ENCODE peak calls at places on chromosome 15, in nine cellular contexts. One of them, this sample, is unnamed.

GRCh38 chr15:23038741-23039150 is 623 bp downstream of the TUBGCP5 start:
- DNase-seq in CD8-positive, alpha-beta T cell: no peak
- DNase-seq in RCC 7860: peak; percentile 57
- DNase-seq in activated CD4-positive, alpha-beta T cell treated with anti-CD3 and anti-CD28 coated beads for 24 hours: no peak
- DNase-seq in neural crest cell: no peak
- DNase-seq in left ventricle myocardium superior: no peak
- DNase-seq in fibroblast of villous mesenchyme: peak; percentile 67
- DNase-seq in Calu3: no peak
- DNase-seq in stimulated activated CD8-positive, alpha-beta memory T cell treated with anti-CD3 and anti-CD28 coated beads, Interleukin-4, amount 100 ng/mL, for 1 hour: no peak
- DNase-seq in this sample: no peak

GRCh38 chr15:58384667-58385066 is 47.1 kb upstream of the LIPC start:
- DNase-seq in CD8-positive, alpha-beta T cell: no peak
- DNase-seq in RCC 7860: no peak
- DNase-seq in activated CD4-positive, alpha-beta T cell treated with anti-CD3 and anti-CD28 coated beads for 24 hours: no peak
- DNase-seq in neural crest cell: no peak
- DNase-seq in left ventricle myocardium superior: no peak
- DNase-seq in fibroblast of villous mesenchyme: no peak
- DNase-seq in Calu3: no peak
- DNase-seq in stimulated activated CD8-positive, alpha-beta memory T cell treated with anti-CD3 and anti-CD28 coated beads, Interleukin-4, amount 100 ng/mL, for 1 hour: no peak
- DNase-seq in this sample: no peak

GRCh38 chr15:70091649-70092461 is 5.9 kb downstream of the TLE3 start:
- DNase-seq in CD8-positive, alpha-beta T cell: no peak
- DNase-seq in RCC 7860: peak; percentile 6
- DNase-seq in activated CD4-positive, alpha-beta T cell treated with anti-CD3 and anti-CD28 coated beads for 24 hours: no peak
- DNase-seq in neural crest cell: no peak
- DNase-seq in left ventricle myocardium superior: no peak
- DNase-seq in fibroblast of villous mesenchyme: peak; percentile 72
- DNase-seq in Calu3: peak; percentile 28
- DNase-seq in stimulated activated CD8-positive, alpha-beta memory T cell treated with anti-CD3 and anti-CD28 coated beads, Interleukin-4, amount 100 ng/mL, for 1 hour: no peak
- DNase-seq in this sample: no peak

GRCh38 chr15:75029378-75030022 is 6.1 kb downstream of the PPCDC start:
- DNase-seq in CD8-positive, alpha-beta T cell: peak; percentile 92
- DNase-seq in RCC 7860: peak; percentile 46
- DNase-seq in activated CD4-positive, alpha-beta T cell treated with anti-CD3 and anti-CD28 coated beads for 24 hours: peak; percentile 78
- DNase-seq in neural crest cell: peak; percentile 95
- DNase-seq in left ventricle myocardium superior: peak; percentile 96
- DNase-seq in fibroblast of villous mesenchyme: peak; percentile 90
- DNase-seq in Calu3: peak; percentile 95
- DNase-seq in stimulated activated CD8-positive, alpha-beta memory T cell treated with anti-CD3 and anti-CD28 coated beads, Interleukin-4, amount 100 ng/mL, for 1 hour: peak; percentile 82
- DNase-seq in this sample: peak; percentile 69

GRCh38 chr15:55969582-55969981 is 23.8 kb downstream of the NEDD4 start:
- DNase-seq in CD8-positive, alpha-beta T cell: no peak
- DNase-seq in RCC 7860: no peak
- DNase-seq in activated CD4-positive, alpha-beta T cell treated with anti-CD3 and anti-CD28 coated beads for 24 hours: no peak
- DNase-seq in neural crest cell: no peak
- DNase-seq in left ventricle myocardium superior: no peak
- DNase-seq in fibroblast of villous mesenchyme: peak; percentile 39
- DNase-seq in Calu3: no peak
- DNase-seq in stimulated activated CD8-positive, alpha-beta memory T cell treated with anti-CD3 and anti-CD28 coated beads, Interleukin-4, amount 100 ng/mL, for 1 hour: no peak
- DNase-seq in this sample: no peak

GRCh38 chr15:101808201-101808600 is 3.8 kb upstream of the OR4F15 start:
- DNase-seq in CD8-positive, alpha-beta T cell: no peak
- DNase-seq in RCC 7860: peak; percentile 88
- DNase-seq in activated CD4-positive, alpha-beta T cell treated with anti-CD3 and anti-CD28 coated beads for 24 hours: no peak
- DNase-seq in neural crest cell: no peak
- DNase-seq in left ventricle myocardium superior: no peak
- DNase-seq in fibroblast of villous mesenchyme: no peak
- DNase-seq in Calu3: no peak
- DNase-seq in stimulated activated CD8-positive, alpha-beta memory T cell treated with anti-CD3 and anti-CD28 coated beads, Interleukin-4, amount 100 ng/mL, for 1 hour: no peak
- DNase-seq in this sample: no peak

GRCh38 chr15:83449250-83449671 is 2.1 kb downstream of the SH3GL3 start:
- DNase-seq in CD8-positive, alpha-beta T cell: no peak
- DNase-seq in RCC 7860: no peak
- DNase-seq in activated CD4-positive, alpha-beta T cell treated with anti-CD3 and anti-CD28 coated beads for 24 hours: no peak
- DNase-seq in neural crest cell: no peak
- DNase-seq in left ventricle myocardium superior: no peak
- DNase-seq in fibroblast of villous mesenchyme: no peak
- DNase-seq in Calu3: no peak
- DNase-seq in stimulated activated CD8-positive, alpha-beta memory T cell treated with anti-CD3 and anti-CD28 coated beads, Interleukin-4, amount 100 ng/mL, for 1 hour: no peak
- DNase-seq in this sample: no peak

GRCh38 chr15:46304320-46304719 is 669.5 kb downstream of the SQOR start:
- DNase-seq in CD8-positive, alpha-beta T cell: no peak
- DNase-seq in RCC 7860: peak; percentile 18
- DNase-seq in activated CD4-positive, alpha-beta T cell treated with anti-CD3 and anti-CD28 coated beads for 24 hours: no peak
- DNase-seq in neural crest cell: no peak
- DNase-seq in left ventricle myocardium superior: no peak
- DNase-seq in fibroblast of villous mesenchyme: no peak
- DNase-seq in Calu3: no peak
- DNase-seq in stimulated activated CD8-positive, alpha-beta memory T cell treated with anti-CD3 and anti-CD28 coated beads, Interleukin-4, amount 100 ng/mL, for 1 hour: no peak
- DNase-seq in this sample: no peak

GRCh38 chr15:70284438-70285214 is 186.9 kb upstream of the TLE3 start:
- DNase-seq in CD8-positive, alpha-beta T cell: no peak
- DNase-seq in RCC 7860: no peak
- DNase-seq in activated CD4-positive, alpha-beta T cell treated with anti-CD3 and anti-CD28 coated beads for 24 hours: no peak
- DNase-seq in neural crest cell: no peak
- DNase-seq in left ventricle myocardium superior: peak; percentile 74
- DNase-seq in fibroblast of villous mesenchyme: no peak
- DNase-seq in Calu3: no peak
- DNase-seq in stimulated activated CD8-positive, alpha-beta memory T cell treated with anti-CD3 and anti-CD28 coated beads, Interleukin-4, amount 100 ng/mL, for 1 hour: no peak
- DNase-seq in this sample: no peak

GRCh38 chr15:35980719-35981118 is 434.8 kb upstream of the DPH6 start:
- DNase-seq in CD8-positive, alpha-beta T cell: no peak
- DNase-seq in RCC 7860: no peak
- DNase-seq in activated CD4-positive, alpha-beta T cell treated with anti-CD3 and anti-CD28 coated beads for 24 hours: no peak
- DNase-seq in neural crest cell: no peak
- DNase-seq in left ventricle myocardium superior: no peak
- DNase-seq in fibroblast of villous mesenchyme: peak; percentile 56
- DNase-seq in Calu3: no peak
- DNase-seq in stimulated activated CD8-positive, alpha-beta memory T cell treated with anti-CD3 and anti-CD28 coated beads, Interleukin-4, amount 100 ng/mL, for 1 hour: no peak
- DNase-seq in this sample: no peak

GRCh38 chr15:81085898-81086297 is 48.2 kb upstream of the CFAP161 start:
- DNase-seq in CD8-positive, alpha-beta T cell: no peak
- DNase-seq in RCC 7860: no peak
- DNase-seq in activated CD4-positive, alpha-beta T cell treated with anti-CD3 and anti-CD28 coated beads for 24 hours: no peak
- DNase-seq in neural crest cell: no peak
- DNase-seq in left ventricle myocardium superior: no peak
- DNase-seq in fibroblast of villous mesenchyme: no peak
- DNase-seq in Calu3: no peak
- DNase-seq in stimulated activated CD8-positive, alpha-beta memory T cell treated with anti-CD3 and anti-CD28 coated beads, Interleukin-4, amount 100 ng/mL, for 1 hour: no peak
- DNase-seq in this sample: no peak

This sample was measured in D721Med.